ENCODE peak calls at places on chromosomes 2 and 18, in five cellular contexts. L is stimulated activated naive B cell treated with anti-CD40 and anti-IgM and Interleukin-4, amounts not matched to agents 10 μg/mL and 1 μg/mL and 100 μg/mL, for 72 hours; O is AG08395; S is amniotic stem cell; G is GOT3. F is an unnamed sample.

GRCh38 chr2:190169221-190170072 is 106.9 kb upstream of the MSTN start:
- DNase-seq in O (no peak), G (no peak), L (no peak), S (no peak), F (no peak)

GRCh38 chr2:107932986-107933385 is 53.3 kb upstream of the SLC5A7 start:
- DNase-seq in S (peak), L (no peak), G (no peak), O (no peak), F (no peak)

GRCh38 chr2:110674620-110675555 is 3.0 kb downstream of the BUB1 start:
- DNase-seq in O (peak), S (no peak), G (no peak), L (peak), F (peak)

GRCh38 chr2:46029332-46029811 is 267.8 kb upstream of the EPAS1 start:
- DNase-seq in G (no peak), O (no peak), S (no peak), L (no peak), F (no peak)

GRCh38 chr2:142140434-142140845 is 9.6 kb upstream of the LRP1B start:
- DNase-seq in G (no peak), L (no peak), S (no peak), O (peak), F (no peak)

GRCh38 chr2:11969774-11970173 is 223.3 kb downstream of the LPIN1 start:
- DNase-seq in S (no peak), O (no peak), G (no peak), L (no peak), F (no peak)

GRCh38 chr2:8315766-8316165 is 366.1 kb upstream of the ID2 start:
- DNase-seq in O (peak), S (no peak), G (no peak), L (no peak), F (no peak)

GRCh38 chr2:136056077-136056688 is 61.8 kb downstream of the CXCR4 start:
- DNase-seq in G (no peak), O (no peak), S (no peak), L (no peak), F (no peak)

GRCh38 chr2:100653449-100654045 is 90.8 kb downstream of the PDCL3 start:
- DNase-seq in S (no peak), O (no peak), L (no peak), G (no peak), F (no peak)

GRCh38 chr2:240389302-240389805 is 46.1 kb upstream of the GPC1 start:
- DNase-seq in O (no peak), G (no peak), L (no peak), S (no peak), F (no peak)

GRCh38 chr18:2293109-2293839 is 278.0 kb downstream of the METTL4 start:
- DNase-seq in S (no peak), G (no peak), O (no peak), L (no peak), F (no peak)